ENCODE peak calls at places on chromosomes 3 and 15, in five cellular contexts. D is suprapubic skin, N is spleen, Y is prostate gland, X is endothelial cell of umbilical vein. W is an unnamed sample.

GRCh38 chr15:48582472-48583235 is 62.9 kb downstream of the FBN1 start:
- DNase-seq in Y (no peak), X (no peak), D (no peak), N (no peak), W (no peak)

GRCh38 chr3:94647131-94647530 is 584.3 kb downstream of the NSUN3 start:
- DNase-seq in Y (no peak), X (no peak), N (no peak), D (no peak), W (no peak)

GRCh38 chr15:80507131-80507530 is 102.9 kb downstream of the ARNT2 start:
- DNase-seq in D (no peak), N (no peak), X (no peak), Y (no peak), W (no peak)

GRCh38 chr3:89032331-89033063 is 74.9 kb upstream of the EPHA3 start:
- DNase-seq in D (no peak), X (no peak), N (no peak), Y (no peak), W (no peak)

GRCh38 chr3:180913582-180914404 is 1.3 kb downstream of the FXR1 start:
- DNase-seq in N (no peak), Y (no peak), X (peak), D (no peak), W (no peak)

GRCh38 chr3:171306631-171307030 is 153.6 kb downstream of the TNIK start:
- DNase-seq in Y (peak), N (no peak), D (no peak), X (peak), W (no peak)

GRCh38 chr3:25713316-25713967 is 48.7 kb upstream of the TOP2B start:
- DNase-seq in N (no peak), Y (no peak), D (no peak), X (no peak), W (no peak)

GRCh38 chr15:68241088-68241935 is 11.8 kb upstream of the CLN6 start:
- DNase-seq in Y (no peak), D (no peak), N (no peak), X (no peak), W (no peak)

GRCh38 chr3:52440249-52440551 is 4.7 kb downstream of the SEMA3G start:
- DNase-seq in N (peak), X (no peak), Y (no peak), D (peak), W (no peak)

GRCh38 chr3:159987291-159987711 is 1.3 kb upstream of the IL12A start:
- DNase-seq in D (no peak), Y (no peak), N (no peak), X (no peak), W (no peak)

GRCh38 chr3:23894166-23895061 is 22.4 kb downstream of the NKIRAS1 start:
- DNase-seq in N (no peak), X (no peak), D (no peak), Y (no peak), W (no peak)

GRCh38 chr3:13348671-13349396 is 71.3 kb downstream of the NUP210 start:
- DNase-seq in N (no peak), D (no peak), Y (no peak), X (no peak), W (no peak)

GRCh38 chr15:80942746-80943565 is 46.7 kb downstream of the MESD start:
- DNase-seq in X (no peak), D (no peak), Y (peak), N (no peak), W (peak)

GRCh38 chr3:52310861-52311566 is 5.1 kb upstream of the DNAH1 start:
- DNase-seq in X (no peak), D (no peak), N (no peak), Y (no peak), W (no peak)

GRCh38 chr3:15756505-15756904 is 41.3 kb downstream of the ANKRD28 start:
- DNase-seq in D (no peak), N (no peak), Y (no peak), X (no peak), W (no peak)

GRCh38 chr15:22933641-22934061 is 46.5 kb downstream of the CYFIP1 start:
- DNase-seq in X (peak), D (no peak), N (no peak), Y (no peak), W (no peak)

GRCh38 chr15:32803631-32804030 is 85.8 kb downstream of the GREM1 start:
- DNase-seq in X (no peak), Y (no peak), N (no peak), D (no peak), W (no peak)

GRCh38 chr3:66038726-66039589 is at the start of gene MAGI1:
- DNase-seq in X (peak), D (peak), N (peak), Y (peak), W (peak)
- TF ChIP-seq POLR2AphosphoS5 in X (no peak), D (no peak), N (peak), Y (peak), W (peak)

GRCh38 chr3:126606021-126606420 is 47.3 kb upstream of the C3orf22 start:
- DNase-seq in D (no peak), X (no peak), N (no peak), Y (no peak), W (no peak)
- TF ChIP-seq POLR2AphosphoS5 in D (no peak), X (no peak), N (no peak), Y (no peak), W (no peak)

GRCh38 chr3:8627949-8628348 is 16.6 kb downstream of the SSUH2 start:
- DNase-seq in N (no peak), Y (no peak), X (no peak), D (no peak), W (no peak)
- TF ChIP-seq POLR2AphosphoS5 in N (no peak), Y (no peak), X (no peak), D (no peak), W (no peak)

DNA sequence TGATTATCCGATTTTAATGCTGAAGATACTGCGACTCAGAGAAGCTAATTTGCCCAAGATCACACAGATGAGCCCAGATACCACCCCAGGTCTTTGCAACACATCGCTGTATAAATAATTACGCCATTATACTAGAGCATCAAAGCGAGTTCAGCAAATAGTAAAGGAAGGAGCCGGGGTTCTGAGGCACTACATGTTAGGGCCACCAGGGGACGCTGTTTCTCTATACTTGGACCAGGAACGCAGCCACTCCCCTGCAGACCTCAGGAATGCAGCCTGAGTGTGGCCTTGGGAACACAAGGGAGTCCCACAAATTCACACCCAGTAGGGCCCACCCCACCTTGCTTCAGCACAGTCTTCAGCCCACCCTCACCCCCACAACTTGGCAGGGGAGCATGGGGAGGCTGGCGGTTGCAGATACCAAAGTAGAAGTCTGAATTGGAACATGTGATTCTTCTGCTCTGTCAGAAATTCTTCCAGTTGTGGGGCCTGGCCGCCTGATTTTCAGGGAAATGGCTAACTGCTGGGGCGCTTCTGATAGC is 57.8 kb upstream of the RYK start:
- DNase-seq in D (peak), X (peak), Y (peak), N (peak), W (peak)
- TF ChIP-seq POLR2AphosphoS5 in D (peak), X (no peak), Y (peak), N (no peak), W (peak)

DNA sequence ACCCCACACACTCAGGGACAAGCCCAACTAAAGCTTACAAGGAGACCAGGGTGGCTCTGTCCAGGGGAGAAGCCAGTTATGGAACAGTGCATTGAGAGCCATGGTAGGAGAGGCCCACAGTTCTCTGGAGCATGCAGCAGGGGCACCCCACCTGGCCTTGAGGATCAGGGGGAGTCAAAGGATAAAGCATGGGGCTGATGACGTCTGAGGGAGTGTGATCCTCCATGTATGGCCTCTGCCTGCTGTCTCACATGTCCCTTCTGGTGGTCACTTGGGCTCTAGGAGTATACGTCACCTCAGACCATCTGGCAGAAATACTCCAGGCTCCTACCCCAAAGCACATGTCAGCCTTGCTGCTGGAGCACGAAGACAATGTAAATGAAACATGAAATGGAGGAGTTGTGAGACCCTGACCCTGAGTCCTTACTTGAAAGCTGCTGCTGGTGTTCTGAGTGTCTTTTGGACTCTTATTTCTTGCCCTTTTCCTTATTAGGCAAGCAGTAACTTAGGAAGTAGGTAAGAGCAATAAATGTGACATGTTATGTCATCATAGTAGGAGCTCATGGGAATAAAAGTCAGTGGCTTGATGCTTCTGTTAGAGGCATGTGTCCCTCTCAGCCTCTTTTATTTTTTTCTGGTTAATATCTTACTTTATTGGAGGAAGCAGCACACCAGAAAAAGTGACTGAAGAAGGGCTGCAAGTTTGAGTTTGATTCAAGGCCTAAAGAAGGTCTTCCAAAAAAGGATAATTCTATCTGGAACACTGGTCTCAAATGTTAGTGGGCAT is 15.5 kb downstream of the SRPRB start:
- DNase-seq in N (no peak), D (no peak), X (no peak), Y (no peak), W (no peak)
- TF ChIP-seq POLR2AphosphoS5 in N (no peak), D (no peak), X (no peak), Y (no peak), W (no peak)

W was measured in breast epithelium.